ENCODE peak calls at places on chromosome 20, in seven cellular contexts. V is RWPE2; T is spleen; P is neuronal stem cell; S is GM23248; E is BE2C; G is CD4-positive, alpha-beta memory T cell. Q is an unnamed sample. For H3K36me3 and H3K27me3, the result is how much of the 10 kb centered on the place peaks cover.

GRCh38 chr20:46699651-46700359 is 9.6 kb upstream of the SLC2A10 start:
- DNase-seq in P (no peak), T (no peak), E (peak), V (no peak), S (peak), G (no peak), Q (no peak)

GRCh38 chr20:43838703-43839060 is 76.0 kb upstream of the TOX2 start:
- DNase-seq in S (no peak), G (no peak), T (no peak), E (no peak), V (peak), P (no peak), Q (no peak)

GRCh38 chr20:10586296-10586695 is 87.5 kb downstream of the JAG1 start:
- DNase-seq in E (no peak), T (no peak), S (no peak), G (no peak), V (no peak), P (no peak), Q (no peak)

GRCh38 chr20:39524371-39524911 is 562.3 kb downstream of the DHX35 start:
- DNase-seq in P (no peak), G (no peak), S (peak), E (no peak), V (no peak), T (no peak), Q (no peak)

GRCh38 chr20:57294558-57294957 is 28.1 kb upstream of the BMP7 start:
- DNase-seq in V (no peak), G (no peak), S (no peak), E (no peak), P (peak), T (no peak), Q (no peak)

GRCh38 chr20:11395581-11395980 is 522.1 kb upstream of the BTBD3 start:
- DNase-seq in P (no peak), E (no peak), G (no peak), S (peak), V (no peak), T (no peak), Q (no peak)

GRCh38 chr20:41306061-41306727 is 11.3 kb downstream of the ZHX3 start:
- DNase-seq in G (no peak), S (no peak), P (no peak), E (no peak), V (no peak), T (no peak), Q (no peak)

GRCh38 chr20:60215786-60216730 is 257.8 kb downstream of the CDH26 start:
- DNase-seq in S (no peak), T (no peak), E (no peak), P (no peak), G (no peak), V (peak), Q (no peak)

GRCh38 chr20:13034936-13035335 is 26.2 kb downstream of the SPTLC3 start:
- DNase-seq in S (no peak), E (no peak), G (no peak), V (no peak), T (no peak), P (no peak), Q (no peak)

GRCh38 chr20:10309326-10309725 is 90.7 kb downstream of the SNAP25 start:
- DNase-seq in S (peak), V (no peak), T (no peak), E (peak), G (no peak), P (no peak), Q (no peak)

GRCh38 chr20:41006936-41007871 is 21.4 kb upstream of the TOP1 start:
- DNase-seq in T (no peak), V (no peak), G (no peak), S (no peak), P (no peak), E (peak), Q (no peak)

GRCh38 chr20:19885981-19886665 is 128.1 kb downstream of the RIN2 start:
- DNase-seq in E (no peak), V (peak), S (peak), G (no peak), T (no peak), P (no peak), Q (no peak)

GRCh38 chr20:39829255-39829654 is 859.8 kb downstream of the MAFB start:
- DNase-seq in P (peak), V (no peak), E (no peak), G (no peak), S (peak), T (no peak), Q (peak)

GRCh38 chr20:39342463-39342862 is 380.3 kb downstream of the DHX35 start:
- DNase-seq in S (no peak), P (no peak), V (no peak), T (no peak), E (no peak), G (no peak), Q (no peak)

GRCh38 chr20:61118429-61119224 is 133.4 kb upstream of the CDH4 start:
- DNase-seq in P (no peak), V (peak), S (peak), T (no peak), G (no peak), E (no peak), Q (no peak)

GRCh38 chr20:25352746-25353145 is 37.9 kb downstream of the ABHD12 start:
- DNase-seq in P (no peak), S (no peak), T (no peak), V (no peak), G (no peak), E (no peak), Q (no peak)

GRCh38 chr20:57680131-57680716 is 29.6 kb downstream of the PMEPA1 start:
- DNase-seq in T (no peak), E (peak), S (no peak), V (no peak), P (no peak), G (no peak), Q (no peak)

GRCh38 chr20:25394996-25395395 is 4.4 kb upstream of the ABHD12 start:
- DNase-seq in S (no peak), T (no peak), V (no peak), P (no peak), E (no peak), G (no peak), Q (no peak)

GRCh38 chr20:9214676-9215075 is 145.8 kb downstream of the PLCB4 start:
- DNase-seq in T (no peak), G (no peak), P (no peak), S (peak), V (no peak), E (no peak), Q (no peak)

GRCh38 chr20:62240015-62240685 is 1.8 kb downstream of the OSBPL2 start:
- DNase-seq in P (no peak), G (no peak), S (no peak), T (peak), E (no peak), V (no peak), Q (no peak)
- H3K4me3 ChIP-seq in P (peak), G (no peak), S (no peak), T (no peak), E (no peak), V (no peak), Q (no peak)

GRCh38 chr20:33411711-33412483 is 10.6 kb upstream of the CDK5RAP1 start:
- DNase-seq in T (no peak), E (no peak), P (no peak), S (no peak), V (no peak), G (no peak), Q (no peak)
- H3K36me3 ChIP-seq in T (under half), E (under half), P (under half), S (under half), V (under half), G (under half), Q (under half)

GRCh38 chr20:51024761-51025160 is 1.9 kb upstream of the KCNG1 start:
- DNase-seq in G (no peak), E (no peak), S (no peak), P (no peak), T (peak), V (no peak), Q (no peak)
- H3K27me3 ChIP-seq in G (under half), E (under half), S (under half), P (under half), T (under half), V (under half), Q (under half)

DNA sequence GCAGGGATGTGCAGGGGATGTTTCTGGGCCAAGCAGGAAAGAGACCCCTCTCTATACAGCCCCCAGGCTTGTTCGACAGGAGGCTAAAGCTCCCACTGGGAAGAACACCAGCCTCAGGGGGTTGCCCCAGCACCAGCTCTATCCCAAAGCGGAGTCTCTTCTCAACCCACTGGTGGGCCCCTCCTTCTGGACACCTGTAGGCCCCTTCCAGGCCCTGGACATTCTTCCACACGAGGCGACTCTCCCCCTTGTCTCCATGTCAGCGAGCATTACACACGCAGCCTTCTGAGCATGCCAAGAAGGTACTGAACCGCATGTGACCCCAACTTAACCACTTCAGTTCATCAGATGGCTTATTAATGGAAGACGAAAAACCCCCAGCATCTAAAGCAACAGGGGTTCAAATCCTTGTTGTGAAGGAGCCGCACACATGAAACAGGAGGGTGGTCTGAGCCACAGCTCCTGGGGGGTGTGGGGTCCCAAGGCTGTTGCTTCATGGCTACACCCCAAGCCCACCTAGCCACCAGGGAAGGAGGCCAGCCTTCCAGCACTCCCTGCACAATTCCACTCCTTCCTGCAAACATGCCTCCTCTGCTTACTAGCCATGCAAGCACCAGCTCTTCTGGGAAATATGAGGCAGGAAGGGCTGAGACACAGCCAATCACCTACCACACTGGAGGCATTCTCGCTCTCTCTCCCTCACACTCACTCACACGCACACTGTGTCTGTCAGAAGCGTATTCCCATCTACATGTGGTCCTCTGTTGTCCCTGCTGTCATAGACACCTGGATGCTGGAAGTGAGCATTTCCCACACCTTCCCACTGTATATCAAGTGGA is 104.6 kb downstream of the NOL4L start:
- DNase-seq in G (no peak), E (no peak), S (no peak), T (no peak), V (peak), P (no peak), Q (peak)
- H3K4me3 ChIP-seq in G (no peak), E (no peak), S (no peak), T (no peak), V (no peak), P (no peak), Q (no peak)

DNA sequence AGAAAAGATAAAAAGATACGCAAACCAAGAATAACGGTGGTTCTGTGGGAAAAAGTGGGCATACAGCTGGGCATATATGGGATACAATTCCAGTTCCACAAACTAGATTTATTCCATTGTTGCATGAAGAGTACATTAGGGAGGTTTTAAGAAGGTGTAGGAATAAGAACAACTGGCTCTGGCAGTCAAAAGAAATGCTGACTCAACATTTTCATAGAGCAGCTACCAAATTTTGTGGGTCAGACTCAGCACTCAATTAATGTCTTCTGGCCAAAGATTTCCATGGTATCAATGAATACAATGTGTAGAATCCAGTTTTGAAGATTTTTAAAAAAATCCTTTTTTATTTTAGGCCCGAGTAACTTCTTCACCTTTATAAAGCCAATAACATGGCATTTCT is 40.2 kb downstream of the TP53INP2 start:
- DNase-seq in T (no peak), E (no peak), P (no peak), G (no peak), V (no peak), S (no peak), Q (no peak)
- H3K36me3 ChIP-seq in T (half or more), E (half or more), P (under half), G (under half), V (half or more), S (under half), Q (under half)

GRCh38 chr20:23050847-23051627 is 1.6 kb upstream of the THBD start:
- DNase-seq in G (no peak), V (no peak), E (no peak), P (peak), T (peak), S (peak), Q (peak)
- H3K27me3 ChIP-seq in G (under half), V (under half), E (under half), P (under half), T (under half), S (under half), Q (half or more)

GRCh38 chr20:63400486-63401210 is 39.5 kb upstream of the CHRNA4 start:
- DNase-seq in G (no peak), E (no peak), V (peak), S (no peak), T (no peak), P (no peak), Q (no peak)
- H3K4me3 ChIP-seq in G (no peak), E (no peak), V (no peak), S (no peak), T (no peak), P (no peak), Q (no peak)

Q was measured in H7.